ENCODE peak calls at places on chromosomes 3 and 15, in nine cellular contexts. K, G, S, U, R, F, M, Q and J are unnamed samples.

GRCh38 chr15:36831125-36831914 is 251.9 kb downstream of the CDIN1 start:
- DNase-seq in S (no peak), R (no peak), G (no peak), Q (no peak), K (peak; percentile 27), M (no peak), U (no peak), F (no peak), J (peak; percentile 60)

GRCh38 chr3:100941046-100941445 is 52.2 kb downstream of the ABI3BP start:
- DNase-seq in S (no peak), F (no peak), R (no peak), K (no peak), G (no peak), M (no peak), Q (no peak), U (no peak), J (no peak)

GRCh38 chr15:90362936-90363212 is 10.8 kb downstream of the ZNF774 start:
- DNase-seq in U (no peak), S (no peak), M (peak; percentile 94), G (no peak), R (no peak), F (no peak), K (peak; percentile 67), Q (no peak), J (peak; percentile 78)

GRCh38 chr3:184565421-184566211 is 4.0 kb downstream of the EPHB3 start:
- DNase-seq in M (peak; percentile 81), F (no peak), U (no peak), S (peak; percentile 16), Q (peak; percentile 60), G (peak; percentile 88), R (peak; percentile 39), K (peak; percentile 67), J (peak; percentile 77)

GRCh38 chr3:194561306-194561974 is 71.8 kb downstream of the TMEM44 start:
- DNase-seq in U (no peak), S (no peak), F (no peak), M (peak; percentile 81), G (no peak), Q (no peak), K (no peak), R (no peak), J (no peak)

GRCh38 chr3:126527006-126527405 is 3.1 kb downstream of the CHST13 start:
- DNase-seq in R (no peak), Q (no peak), G (no peak), F (no peak), S (no peak), M (no peak), K (no peak), U (no peak), J (no peak)

GRCh38 chr3:186787642-186788481 is 4.5 kb downstream of the EIF4A2 start:
- DNase-seq in M (no peak), F (no peak), S (no peak), K (no peak), Q (no peak), R (no peak), U (no peak), G (no peak), J (no peak)

GRCh38 chr3:38021196-38021595 is 8.2 kb downstream of the PLCD1 start:
- DNase-seq in U (no peak), M (no peak), R (no peak), Q (no peak), F (no peak), G (no peak), K (no peak), S (no peak), J (no peak)

GRCh38 chr3:136266468-136266867 is 16.3 kb downstream of the PCCB start:
- DNase-seq in M (no peak), U (no peak), F (no peak), Q (no peak), K (no peak), G (no peak), S (no peak), R (no peak), J (peak; percentile 7)

GRCh38 chr3:139774570-139775302 is 97.0 kb upstream of the NMNAT3 start:
- DNase-seq in K (no peak), M (peak; percentile 33), Q (no peak), S (no peak), G (no peak), U (no peak), R (no peak), F (no peak), J (peak; percentile 32)

GRCh38 chr15:31277335-31278055 is 49.1 kb upstream of the KLF13 start:
- DNase-seq in U (no peak), M (no peak), R (no peak), K (no peak), S (no peak), G (no peak), Q (no peak), F (no peak), J (no peak)

GRCh38 chr3:160676547-160677303 is at the start of gene ARL14:
- DNase-seq in G (no peak), M (no peak), Q (peak; percentile 89), S (no peak), F (no peak), R (no peak), U (no peak), K (peak; percentile 37), J (no peak)